ENCODE peak calls at places on chromosomes 12 and 14, in nine cellular contexts. I, V, R, E, T, O, W, M and A are unnamed samples.

GRCh38 chr12:117438809-117439208 is 77.4 kb upstream of the NOS1 start:
- DNase-seq in M (no peak), O (no peak), T (no peak), E (no peak), V (no peak), R (no peak), W (no peak), I (no peak), A (no peak)

GRCh38 chr12:3150820-3151590 is 73.8 kb downstream of the TSPAN9 start:
- DNase-seq in E (peak; percentile 25), W (no peak), R (no peak), M (peak; percentile 72), I (no peak), O (peak; percentile 83), T (no peak), V (no peak), A (no peak)

GRCh38 chr14:68941820-68942219 is 37.3 kb downstream of the ACTN1 start:
- DNase-seq in O (peak; percentile 89), T (peak; percentile 97), M (peak; percentile 92), W (no peak), R (no peak), E (no peak), V (peak; percentile 57), I (peak; percentile 62), A (peak; percentile 98)

GRCh38 chr12:107223816-107224215 is 130.5 kb upstream of the CRY1 start:
- DNase-seq in O (no peak), I (no peak), T (no peak), M (no peak), R (no peak), V (no peak), W (no peak), E (no peak), A (no peak)

GRCh38 chr14:61564623-61565091 is 130.7 kb upstream of the HIF1A start:
- DNase-seq in R (no peak), O (peak; percentile 84), E (no peak), W (no peak), I (no peak), M (peak; percentile 92), T (peak; percentile 97), V (peak; percentile 79), A (peak; percentile 92)

GRCh38 chr12:108833355-108833733 is 24.0 kb downstream of the SSH1 start:
- DNase-seq in R (no peak), E (no peak), O (peak; percentile 67), W (no peak), I (no peak), M (peak; percentile 91), T (peak; percentile 97), V (no peak), A (peak; percentile 91)

GRCh38 chr12:56723889-56724659 is 1.0 kb downstream of the NACA start:
- DNase-seq in T (peak; percentile 70), O (peak; percentile 60), W (no peak), V (peak; percentile 67), M (peak; percentile 89), I (peak; percentile 78), E (peak; percentile 88), R (no peak), A (peak; percentile 68)

GRCh38 chr14:97888331-97888730 is 1091.1 kb downstream of the VRK1 start:
- DNase-seq in M (no peak), R (no peak), O (no peak), I (no peak), E (no peak), W (no peak), V (no peak), T (no peak), A (no peak)

GRCh38 chr12:49364989-49365388 is 2.3 kb upstream of the SPATS2 start:
- DNase-seq in R (no peak), W (no peak), M (peak; percentile 90), I (no peak), V (no peak), E (no peak), O (no peak), T (peak; percentile 56), A (peak; percentile 66)

GRCh38 chr14:92540472-92541048 is 27.0 kb downstream of the RIN3 start:
- DNase-seq in R (no peak), W (no peak), O (peak; percentile 99), E (peak; percentile 41), V (peak; percentile 99), M (peak; percentile 100), I (peak; percentile 96), T (peak; percentile 99), A (peak; percentile 97)

DNA sequence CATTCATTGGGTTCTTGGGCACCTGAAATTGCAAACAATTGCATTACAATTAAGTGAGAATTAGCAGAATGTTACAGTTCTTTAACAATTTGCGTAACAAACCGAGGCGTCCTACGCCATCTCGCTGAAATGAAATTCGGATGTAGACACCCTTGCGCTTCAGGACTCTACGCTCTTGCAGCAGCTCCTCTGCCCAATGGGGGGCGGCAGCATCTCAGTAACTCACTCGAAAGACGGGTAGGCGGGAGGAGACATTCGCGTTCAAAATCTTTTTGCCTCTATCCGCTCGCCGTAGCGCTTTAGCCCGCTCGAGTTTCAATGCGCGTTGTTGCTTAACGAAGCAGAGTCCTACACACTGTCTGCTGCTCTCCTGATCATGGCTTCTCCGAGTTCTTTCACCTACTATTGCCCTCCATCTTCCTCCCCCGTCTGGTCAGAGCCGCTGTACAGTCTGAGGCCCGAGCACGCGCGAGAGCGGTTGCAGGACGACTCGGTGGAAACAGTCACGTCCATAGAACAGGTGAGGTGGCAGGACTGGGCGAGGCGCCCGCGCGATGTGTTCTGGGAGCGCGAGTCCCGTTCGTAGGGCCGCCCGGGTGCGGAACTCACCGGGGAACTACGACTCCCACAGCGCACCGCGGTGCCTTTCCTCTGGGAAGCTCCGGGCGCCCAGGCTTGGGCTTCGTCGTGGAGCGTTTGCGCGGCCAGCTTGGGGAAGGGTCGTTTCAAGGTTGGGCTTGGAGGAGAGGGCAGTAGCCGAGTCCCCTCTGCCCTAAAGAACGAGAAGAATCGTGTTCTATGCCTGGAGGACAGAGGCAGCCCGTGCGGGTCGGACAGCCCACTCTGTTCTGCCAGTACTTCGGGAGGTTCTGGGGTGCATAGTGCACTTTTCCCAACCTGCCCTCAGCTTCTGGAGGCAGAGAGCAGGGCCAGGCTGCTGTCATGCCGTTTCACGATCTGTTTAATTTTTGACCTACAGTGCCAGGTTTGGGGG is at the start of gene FNTB:
- DNase-seq in W (peak; percentile 90), I (peak; percentile 95), E (peak; percentile 90), T (peak; percentile 98), R (peak; percentile 86), M (peak; percentile 98), V (peak; percentile 88), O (peak; percentile 95), A (peak; percentile 96)
- TF ChIP-seq CTCF in W (peak; percentile 95), I (peak; percentile 61), E (peak; percentile 94), T (peak; percentile 94), R (peak; percentile 68), M (peak; percentile 86), V (peak; percentile 91), O (peak; percentile 83), A (peak; percentile 80)

GRCh38 chr14:53432378-53432802 is 279.3 kb upstream of the DDHD1 start:
- DNase-seq in R (no peak), T (peak; percentile 6), V (no peak), W (peak; percentile 5), O (peak; percentile 9), M (peak; percentile 55), E (no peak), I (no peak), A (peak; percentile 35)
- TF ChIP-seq CTCF in R (peak; percentile 15), T (peak; percentile 78), V (peak; percentile 70), W (peak; percentile 77), O (peak; percentile 66), M (peak; percentile 73), E (peak; percentile 80), I (no peak), A (peak; percentile 90)

GRCh38 chr14:73368621-73369020 is 89.7 kb downstream of the NUMB start:
- DNase-seq in I (no peak), O (no peak), V (no peak), E (no peak), R (no peak), W (no peak), T (no peak), M (peak; percentile 30), A (no peak)

GRCh38 chr14:73369433-73369832 is 88.9 kb downstream of the NUMB start:
- DNase-seq in I (no peak), E (no peak), T (no peak), W (no peak), R (no peak), V (no peak), O (no peak), M (no peak), A (no peak)

GRCh38 chr14:73374218-73374617 is 84.1 kb downstream of the NUMB start:
- DNase-seq in E (no peak), T (no peak), M (no peak), W (no peak), V (no peak), O (no peak), R (no peak), I (no peak), A (no peak)

GRCh38 chr14:73372529-73372928 is 85.8 kb downstream of the NUMB start:
- DNase-seq in I (no peak), R (no peak), T (no peak), O (no peak), M (no peak), W (no peak), V (no peak), E (no peak), A (no peak)

GRCh38 chr14:73370561-73370960 is 87.8 kb downstream of the NUMB start:
- DNase-seq in T (no peak), O (no peak), I (no peak), M (no peak), V (no peak), E (no peak), W (no peak), R (no peak), A (no peak)
- TF ChIP-seq CTCF in T (no peak), O (no peak), I (no peak), M (no peak), V (no peak), E (no peak), W (no peak), R (no peak), A (no peak)

DNA sequence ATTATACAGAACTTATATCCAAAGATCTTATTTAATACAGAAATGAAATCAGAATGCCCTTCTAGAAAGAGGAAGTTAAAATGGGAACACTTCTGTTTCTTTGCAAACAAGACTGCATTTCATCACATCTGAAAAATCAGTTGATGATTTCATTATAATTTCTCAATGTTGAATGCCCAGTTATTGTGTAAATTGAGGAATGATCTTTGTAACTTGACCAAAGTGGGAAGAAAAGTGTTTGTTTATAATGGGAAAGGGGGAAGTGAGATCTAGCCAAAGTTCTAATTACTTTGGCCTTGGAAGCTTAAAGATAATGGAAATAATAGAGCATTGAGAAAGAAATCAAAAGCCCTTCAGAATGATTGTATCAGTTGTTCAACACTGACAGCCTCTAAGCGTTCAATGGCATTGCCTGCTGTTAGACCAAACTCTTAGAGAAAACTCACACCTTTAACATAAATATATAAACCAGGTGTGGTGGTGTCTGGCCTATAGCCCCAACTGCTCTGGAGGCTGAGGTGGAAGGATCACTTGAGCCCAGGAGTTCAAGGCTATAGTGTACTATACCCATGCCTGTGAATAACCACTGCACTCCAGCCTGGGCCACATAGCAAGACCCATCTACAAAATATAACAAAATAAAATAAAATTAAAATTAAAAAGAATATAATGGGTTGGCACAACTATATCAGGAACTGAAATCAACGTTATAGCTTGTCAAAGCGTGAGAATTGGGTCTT is 9.9 kb upstream of the LYZ start:
- DNase-seq in E (no peak), W (no peak), T (no peak), M (peak; percentile 18), I (no peak), O (no peak), R (no peak), V (no peak), A (no peak)
- TF ChIP-seq CTCF in E (no peak), W (no peak), T (no peak), M (no peak), I (no peak), O (no peak), R (no peak), V (no peak), A (no peak)